ENCODE peak calls at places on chromosomes 11 and 22, in nine cellular contexts. A is ovary, J is tibial nerve, M is suprapubic skin, C is SK-N-SH, Q is HepG2, U is transverse colon, N is H1, X is upper lobe of left lung. R is an unnamed sample. For H3K36me3, the result is how much of the 10 kb centered on the place peaks cover.

GRCh38 chr11:30479899-30480298 is 106.3 kb downstream of the MPPED2 start:
- DNase-seq in A (no peak), J (no peak), M (no peak), C (peak), Q (no peak), U (no peak), N (no peak), X (no peak), R (no peak)

GRCh38 chr22:21802056-21802455 is 65.4 kb downstream of the MAPK1 start:
- DNase-seq in A (no peak), J (no peak), M (no peak), C (no peak), Q (no peak), U (no peak), N (peak), X (no peak), R (no peak)

GRCh38 chr11:27468643-27469332 is 3.8 kb downstream of the LGR4 start:
- DNase-seq in A (no peak), J (no peak), M (no peak), C (no peak), Q (no peak), U (no peak), N (no peak), X (no peak), R (no peak)

GRCh38 chr11:67053896-67054850 is 2.5 kb upstream of the RHOD start:
- DNase-seq in A (peak), J (no peak), M (no peak), C (peak), Q (peak), U (peak), N (peak), X (no peak), R (peak)

GRCh38 chr22:22421392-22421791 is 87.2 kb downstream of the ZNF280B start:
- DNase-seq in A (no peak), J (no peak), M (no peak), C (no peak), Q (no peak), U (no peak), N (no peak), X (no peak), R (no peak)

GRCh38 chr11:102669664-102670063 is 35.9 kb downstream of the MMP27 start:
- DNase-seq in A (no peak), J (no peak), M (no peak), C (no peak), Q (no peak), U (no peak), N (no peak), X (no peak), R (no peak)

GRCh38 chr22:38202437-38203089 is 769 bp downstream of the MAFF start:
- DNase-seq in A (peak), J (peak), M (peak), C (peak), Q (peak), U (peak), N (peak), X (peak), R (peak)

GRCh38 chr11:100851584-100852152 is 164.6 kb downstream of the ARHGAP42 start:
- DNase-seq in A (no peak), J (no peak), M (no peak), C (no peak), Q (no peak), U (no peak), N (no peak), X (no peak), R (no peak)

GRCh38 chr11:120956710-120957500 is 67.0 kb upstream of the TBCEL start:
- DNase-seq in A (no peak), J (no peak), M (no peak), C (peak), Q (no peak), U (no peak), N (peak), X (peak), R (no peak)

GRCh38 chr11:62001450-62002178 is 34.2 kb upstream of the FTH1 start:
- DNase-seq in A (peak), J (no peak), M (no peak), C (no peak), Q (peak), U (peak), N (no peak), X (no peak), R (peak)

GRCh38 chr11:104926771-104927470 is 28.7 kb upstream of the CASP12 start:
- DNase-seq in A (no peak), J (no peak), M (no peak), C (no peak), Q (no peak), U (no peak), N (no peak), X (no peak), R (no peak)

GRCh38 chr11:2465201-2466068 is 20.6 kb downstream of the KCNQ1 start:
- DNase-seq in A (no peak), J (no peak), M (no peak), C (no peak), Q (no peak), U (no peak), N (no peak), X (peak), R (peak)

GRCh38 chr11:93585758-93586157 is 42.6 kb upstream of the SMCO4 start:
- DNase-seq in A (no peak), J (no peak), M (no peak), C (no peak), Q (no peak), U (no peak), N (no peak), X (no peak), R (peak)

GRCh38 chr11:64868904-64869570 is 9.4 kb downstream of the EHD1 start:
- DNase-seq in A (peak), J (no peak), M (no peak), C (no peak), Q (no peak), U (no peak), N (no peak), X (peak), R (no peak)

GRCh38 chr11:44886765-44887164 is 63.9 kb downstream of the TP53I11 start:
- DNase-seq in A (no peak), J (no peak), M (no peak), C (no peak), Q (no peak), U (no peak), N (no peak), X (no peak), R (no peak)

GRCh38 chr11:77506857-77507256 is 33.0 kb upstream of the PAK1 start:
- DNase-seq in A (no peak), J (no peak), M (no peak), C (peak), Q (no peak), U (peak), N (no peak), X (no peak), R (no peak)

GRCh38 chr11:72775288-72776110 is 18.3 kb downstream of the STARD10 start:
- DNase-seq in A (no peak), J (no peak), M (no peak), C (no peak), Q (no peak), U (no peak), N (no peak), X (no peak), R (no peak)

GRCh38 chr11:89205378-89205777 is 27.7 kb downstream of the TYR start:
- DNase-seq in A (no peak), J (no peak), M (no peak), C (no peak), Q (no peak), U (no peak), N (no peak), X (no peak), R (no peak)

GRCh38 chr22:27347951-27348350 is 453.6 kb downstream of the MN1 start:
- DNase-seq in A (no peak), J (no peak), M (no peak), C (no peak), Q (no peak), U (no peak), N (no peak), X (no peak), R (no peak)

GRCh38 chr22:17918840-17919239 is 105.5 kb downstream of the MICAL3 start:
- DNase-seq in A (no peak), J (no peak), M (peak), C (no peak), Q (no peak), U (no peak), N (no peak), X (no peak), R (no peak)

DNA sequence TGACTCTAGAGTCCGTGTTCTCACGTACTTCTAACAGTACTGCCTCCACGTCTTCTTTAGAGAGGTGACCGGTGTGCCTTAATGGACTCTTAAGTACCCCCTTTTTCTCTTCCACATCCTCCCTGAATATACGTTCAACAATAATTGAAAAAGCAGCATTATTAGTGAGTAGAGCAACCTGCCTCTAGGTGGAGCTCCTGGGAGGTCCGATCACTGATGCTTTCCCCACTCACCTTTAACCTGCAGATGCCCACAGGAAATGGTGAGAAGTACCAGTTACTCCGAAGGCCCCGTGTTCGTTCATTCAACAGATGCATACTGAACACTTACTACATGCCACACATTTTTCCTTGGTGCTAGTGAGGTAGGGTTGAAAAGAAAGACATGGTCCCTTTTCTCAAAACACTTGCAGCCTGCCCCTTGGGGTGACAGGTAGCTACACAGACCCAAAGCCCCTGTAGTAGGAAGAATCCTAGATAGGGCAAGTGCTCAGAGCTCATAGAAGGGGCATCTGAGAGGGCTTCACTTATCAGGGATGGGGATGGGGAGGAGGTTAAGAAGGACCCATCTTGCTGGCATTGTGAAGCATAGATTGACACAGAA is 72.7 kb downstream of the FEZ1 start:
- DNase-seq in A (no peak), J (no peak), M (no peak), C (no peak), Q (peak), U (no peak), N (no peak), X (no peak), R (no peak)
- TF ChIP-seq EP300 in A (no peak), J (no peak), M (no peak), C (no peak), Q (no peak), U (no peak), N (no peak), X (no peak), R (no peak)

GRCh38 chr11:74971424-74971823 is 17.3 kb upstream of the NEU3 start:
- DNase-seq in A (no peak), J (no peak), M (no peak), C (no peak), Q (no peak), U (no peak), N (no peak), X (no peak), R (no peak)
- H3K36me3 ChIP-seq in A (under half), J (under half), M (half or more), C (under half), Q (half or more), U (under half), N (under half), X (under half), R (half or more)

GRCh38 chr22:48954781-48955311 is 872.8 kb downstream of the BRD1 start:
- DNase-seq in A (no peak), J (no peak), M (peak), C (no peak), Q (no peak), U (peak), N (no peak), X (peak), R (peak)
- TF ChIP-seq EP300 in A (no peak), J (no peak), M (no peak), C (no peak), Q (no peak), U (no peak), N (no peak), X (no peak), R (no peak)

DNA sequence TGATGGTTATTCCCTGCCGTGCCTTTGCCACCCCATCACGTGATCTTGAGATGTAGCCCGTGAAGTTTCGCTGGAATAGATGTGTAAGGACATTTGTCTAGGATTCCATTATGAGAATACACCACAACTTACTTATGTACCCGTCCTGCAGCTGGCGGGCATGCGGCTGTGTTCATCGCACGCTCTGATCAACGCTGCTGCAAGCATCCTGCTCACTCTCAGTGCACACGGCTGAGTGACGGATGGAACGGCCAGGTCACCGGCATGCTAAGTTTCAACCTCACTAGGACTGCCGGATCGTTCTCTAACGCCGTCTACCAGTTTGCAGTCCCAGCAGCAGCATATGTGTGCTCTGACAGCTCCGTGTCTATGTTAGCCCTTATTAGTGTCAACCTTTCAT is 44.6 kb downstream of the APOL1 start:
- DNase-seq in A (no peak), J (no peak), M (no peak), C (no peak), Q (no peak), U (no peak), N (no peak), X (no peak), R (no peak)
- H3K36me3 ChIP-seq in A (under half), J (under half), M (half or more), C (half or more), Q (half or more), U (under half), N (half or more), X (half or more), R (half or more)

DNA sequence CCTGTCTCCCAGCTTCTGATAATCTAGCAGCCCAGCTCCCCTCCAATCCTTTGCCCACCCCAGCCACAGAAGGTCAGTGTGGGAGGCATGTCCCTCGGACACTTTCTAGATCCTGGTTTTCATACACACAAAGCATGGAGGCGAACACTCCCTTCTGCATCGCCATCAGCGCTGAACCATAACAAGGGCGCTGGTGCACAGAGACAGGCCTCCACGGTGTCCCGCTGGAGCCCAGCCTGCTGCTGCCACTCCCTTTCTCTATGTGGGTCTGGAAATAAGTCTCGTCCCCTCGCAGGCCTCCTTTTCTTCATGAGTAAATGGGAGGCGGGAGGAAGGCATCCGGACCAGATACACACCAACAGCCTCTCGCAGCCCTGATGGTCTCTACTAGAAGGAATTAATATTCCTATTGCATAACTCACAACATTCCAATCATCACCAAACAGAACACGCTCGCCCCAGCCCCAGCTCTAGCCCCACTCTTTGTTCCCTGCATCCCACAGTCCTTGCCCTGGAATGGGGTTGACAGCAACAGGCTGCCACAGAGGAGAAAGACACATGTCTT is 14.8 kb downstream of the RASD2 start:
- DNase-seq in A (no peak), J (no peak), M (no peak), C (no peak), Q (no peak), U (no peak), N (no peak), X (no peak), R (no peak)
- TF ChIP-seq EP300 in A (no peak), J (no peak), M (no peak), C (no peak), Q (no peak), U (no peak), N (no peak), X (no peak), R (no peak)

GRCh38 chr22:50209893-50210292 is 9.1 kb downstream of the SELENOO start:
- DNase-seq in A (peak), J (no peak), M (no peak), C (peak), Q (peak), U (peak), N (peak), X (peak), R (peak)
- H3K36me3 ChIP-seq in A (under half), J (under half), M (half or more), C (under half), Q (under half), U (under half), N (under half), X (under half), R (half or more)

GRCh38 chr11:82759649-82760048 is 26.0 kb upstream of the FAM181B start:
- DNase-seq in A (no peak), J (no peak), M (no peak), C (no peak), Q (no peak), U (no peak), N (no peak), X (no peak), R (no peak)

GRCh38 chr11:82752801-82753200 is 19.1 kb upstream of the FAM181B start:
- DNase-seq in A (no peak), J (no peak), M (no peak), C (no peak), Q (no peak), U (no peak), N (no peak), X (no peak), R (no peak)

GRCh38 chr11:82754410-82754809 is 20.7 kb upstream of the FAM181B start:
- DNase-seq in A (no peak), J (no peak), M (no peak), C (no peak), Q (no peak), U (no peak), N (no peak), X (no peak), R (no peak)

GRCh38 chr11:82756765-82757650 is 23.3 kb upstream of the FAM181B start:
- DNase-seq in A (no peak), J (no peak), M (no peak), C (no peak), Q (no peak), U (no peak), N (no peak), X (no peak), R (no peak)

DNA sequence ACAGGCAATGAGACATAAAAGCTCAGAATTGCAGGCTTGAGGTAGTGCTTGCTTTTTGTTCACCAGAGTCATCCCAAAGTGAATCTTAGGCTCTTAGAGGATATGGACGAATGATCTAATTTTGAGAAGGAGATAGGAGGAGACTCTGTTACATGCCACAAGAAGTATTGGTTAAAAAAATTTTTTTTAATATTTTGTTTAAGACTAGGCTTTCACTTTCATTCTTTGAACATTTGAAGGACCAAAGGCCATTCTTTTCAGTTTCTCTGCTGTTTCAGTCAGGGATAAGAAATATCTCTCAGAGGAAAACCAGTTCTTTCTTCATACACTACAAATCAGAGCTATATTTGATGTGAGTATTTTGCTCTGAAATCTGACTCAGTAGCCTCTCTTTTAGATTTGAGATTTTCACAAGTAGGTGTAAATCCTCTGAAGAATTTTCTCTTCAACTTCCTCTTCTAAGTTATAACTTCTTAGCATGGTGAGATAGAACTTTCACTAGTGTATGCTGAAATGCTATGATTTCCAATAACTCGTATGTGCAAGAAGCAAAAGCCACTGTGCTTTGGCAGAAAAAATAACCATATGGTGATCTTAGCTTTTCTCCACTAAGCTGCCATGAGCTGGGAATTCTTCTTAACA is 24.1 kb upstream of the FAM181B start:
- DNase-seq in A (no peak), J (no peak), M (no peak), C (no peak), Q (no peak), U (no peak), N (no peak), X (no peak), R (no peak)
- TF ChIP-seq EP300 in A (no peak), J (no peak), M (no peak), C (no peak), Q (no peak), U (no peak), N (no peak), X (no peak), R (no peak)

R was measured in stomach.